ENCODE peak calls at places on chromosome 9, in four cellular contexts. O is K562, I is HCT116, E is SK-N-SH. P is an unnamed sample.

GRCh38 chr9:72292874-72293607 is 72.0 kb downstream of the ZFAND5 start:
- DNase-seq in O (no peak), I (no peak), E (no peak), P (peak)

GRCh38 chr9:119365291-119366027 is 3.8 kb downstream of the BRINP1 start:
- DNase-seq in O (no peak), I (no peak), E (peak), P (peak)

GRCh38 chr9:138008081-138008841 is 130.7 kb downstream of the CACNA1B start:
- DNase-seq in O (no peak), I (no peak), E (no peak), P (no peak)

GRCh38 chr9:126690431-126691051 is 76.8 kb downstream of the LMX1B start:
- DNase-seq in O (peak), I (peak), E (peak), P (peak)

GRCh38 chr9:119868694-119869093 is 499.5 kb upstream of the BRINP1 start:
- DNase-seq in O (no peak), I (no peak), E (peak), P (no peak)

GRCh38 chr9:97895695-97896332 is 26.5 kb downstream of the TRMO start:
- DNase-seq in O (peak), I (peak), E (no peak), P (no peak)

GRCh38 chr9:23826120-23826629 is at the start of gene ELAVL2:
- DNase-seq in O (no peak), I (no peak), E (peak), P (no peak)

GRCh38 chr9:76215066-76215465 is 179.2 kb downstream of the RFK start:
- DNase-seq in O (no peak), I (no peak), E (no peak), P (no peak)

GRCh38 chr9:119289740-119290139 is 79.5 kb downstream of the BRINP1 start:
- DNase-seq in O (peak), I (no peak), E (peak), P (peak)

GRCh38 chr9:69809304-69809863 is 11.2 kb upstream of the CFAP95 start:
- DNase-seq in O (no peak), I (peak), E (peak), P (no peak)

GRCh38 chr9:130315446-130316226 is 50.1 kb downstream of the HMCN2 start:
- DNase-seq in O (no peak), I (no peak), E (no peak), P (no peak)

GRCh38 chr9:107600060-107600573 is 110.5 kb upstream of the KLF4 start:
- DNase-seq in O (no peak), I (no peak), E (no peak), P (no peak)

GRCh38 chr9:131419029-131419614 is 25.2 kb downstream of the PRRC2B start:
- DNase-seq in O (no peak), I (no peak), E (no peak), P (no peak)

GRCh38 chr9:88215181-88216131 is 77.2 kb upstream of the SPATA31C2 start:
- DNase-seq in O (no peak), I (no peak), E (no peak), P (no peak)

GRCh38 chr9:83630938-83631457 is 8.1 kb downstream of the IDNK start:
- DNase-seq in O (no peak), I (no peak), E (peak), P (no peak)

GRCh38 chr9:27539479-27540441 is 10.1 kb upstream of the MOB3B start:
- DNase-seq in O (no peak), I (no peak), E (no peak), P (no peak)

GRCh38 chr9:129401623-129402340 is 219.1 kb downstream of the C9orf50 start:
- DNase-seq in O (peak), I (no peak), E (no peak), P (no peak)

GRCh38 chr9:96061293-96061987 is 185.9 kb downstream of the ERCC6L2 start:
- DNase-seq in O (peak), I (peak), E (peak), P (peak)

GRCh38 chr9:18821794-18822193 is 211.2 kb downstream of the SAXO1 start:
- DNase-seq in O (no peak), I (no peak), E (no peak), P (no peak)

GRCh38 chr9:106403081-106403480 is 459.9 kb upstream of the ZNF462 start:
- DNase-seq in O (no peak), I (no peak), E (no peak), P (no peak)

GRCh38 chr9:17349816-17350215 is 215.0 kb downstream of the CNTLN start:
- DNase-seq in O (no peak), I (no peak), E (no peak), P (no peak)

GRCh38 chr9:90002299-90003045 is 397.7 kb downstream of the GADD45G start:
- DNase-seq in O (no peak), I (no peak), E (peak), P (no peak)

GRCh38 chr9:89444212-89444611 is 53.7 kb downstream of the SEMA4D start:
- DNase-seq in O (no peak), I (no peak), E (no peak), P (no peak)

GRCh38 chr9:124394167-124394566 is 21.1 kb downstream of the PSMB7 start:
- DNase-seq in O (no peak), I (no peak), E (no peak), P (peak)

GRCh38 chr9:70303268-70303667 is 44.5 kb downstream of the SMC5 start:
- DNase-seq in O (no peak), I (no peak), E (no peak), P (no peak)

GRCh38 chr9:73152445-73152844 is 780 bp downstream of the ANXA1 start:
- DNase-seq in O (no peak), I (no peak), E (no peak), P (no peak)

GRCh38 chr9:72203205-72203803 is 54.1 kb downstream of the GDA start:
- DNase-seq in O (peak), I (peak), E (peak), P (peak)

GRCh38 chr9:90991953-90992352 is 190.3 kb downstream of the SYK start:
- DNase-seq in O (no peak), I (no peak), E (no peak), P (no peak)

GRCh38 chr9:20526500-20527319 is 95.6 kb downstream of the MLLT3 start:
- DNase-seq in O (no peak), I (no peak), E (no peak), P (no peak)

GRCh38 chr9:130870491-130871381 is 25.9 kb downstream of the QRFP start:
- DNase-seq in O (no peak), I (no peak), E (no peak), P (no peak)

DNA sequence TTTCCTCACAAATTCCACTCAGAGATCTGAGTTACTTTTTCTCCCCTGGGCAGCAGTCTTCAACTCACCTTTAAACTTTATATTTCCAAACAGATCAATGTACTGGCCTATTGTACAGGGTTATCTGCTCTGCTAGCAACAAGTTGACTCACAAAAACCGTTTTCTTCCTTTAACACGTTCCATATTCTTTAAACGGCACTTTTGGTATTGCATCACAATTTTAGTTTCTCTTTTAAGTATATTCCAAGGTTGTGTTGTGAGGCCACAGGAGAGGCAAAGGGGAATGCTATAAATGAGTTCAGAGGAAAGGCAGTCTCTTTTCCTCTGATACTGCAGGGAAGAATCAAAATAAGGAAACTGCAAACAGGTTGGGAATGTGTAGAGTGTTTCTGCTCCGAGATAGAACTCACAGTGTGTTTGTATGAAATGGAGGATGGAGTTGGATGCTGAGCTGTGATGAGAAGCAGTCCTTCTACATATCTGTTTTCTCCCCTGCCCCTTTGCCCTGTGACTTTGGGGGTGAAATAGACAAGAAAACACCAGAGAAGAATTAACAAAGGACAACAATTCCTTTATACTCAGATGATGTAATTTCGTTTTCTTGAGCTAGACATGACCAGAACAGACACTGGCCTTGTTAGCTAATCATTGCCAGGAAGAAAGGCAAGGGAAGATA is 9.9 kb upstream of the ALDOB start:
- DNase-seq in O (no peak), I (no peak), E (no peak), P (no peak)
- H3K4me3 ChIP-seq in O (no peak), I (no peak), E (no peak), P (no peak)

DNA sequence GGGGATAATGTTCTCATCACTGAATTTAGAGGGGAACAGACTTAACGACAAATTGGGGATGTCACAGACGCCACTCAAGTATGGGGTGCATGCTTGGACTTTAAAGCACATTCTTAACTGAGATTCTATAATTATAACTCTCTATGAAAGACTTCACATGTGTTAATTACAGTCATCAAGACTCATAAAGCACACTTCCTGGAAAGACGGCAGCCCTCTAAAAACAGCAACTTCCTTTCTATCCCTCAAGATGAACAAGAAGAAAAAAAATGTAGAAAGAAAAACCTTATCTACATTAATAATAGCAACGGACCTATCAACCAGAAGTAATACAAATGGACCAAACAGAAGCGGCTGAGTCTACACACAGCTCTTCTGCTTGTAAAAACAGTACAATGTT is 21.2 kb downstream of the GNAQ start:
- DNase-seq in O (no peak), I (no peak), E (no peak), P (no peak)
- TF ChIP-seq REST in O (no peak), I (no peak), E (no peak), P (no peak)

DNA sequence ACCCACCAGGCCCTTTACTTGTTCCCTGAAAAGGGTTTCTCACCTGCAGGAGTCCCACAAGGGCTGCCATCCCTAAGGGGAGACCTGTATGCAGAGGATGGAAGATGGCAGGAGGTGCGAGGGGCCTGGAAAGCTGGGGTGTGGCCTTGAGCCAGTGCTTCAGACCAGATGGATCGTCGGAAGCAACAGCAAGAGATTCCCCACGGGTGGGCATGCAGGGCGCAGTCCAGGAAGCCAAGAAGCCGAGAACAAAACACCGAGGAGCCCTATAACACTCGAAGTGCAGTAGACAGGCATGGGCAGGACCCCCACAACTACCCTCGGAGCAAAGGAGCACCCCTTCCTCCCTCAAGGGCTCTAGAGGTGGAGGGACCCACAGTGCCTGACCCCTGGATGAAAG is 24.7 kb upstream of the FRRS1L start:
- DNase-seq in O (no peak), I (no peak), E (no peak), P (no peak)
- TF ChIP-seq POLR2AphosphoS5 in O (no peak), I (no peak), E (no peak), P (no peak)

DNA sequence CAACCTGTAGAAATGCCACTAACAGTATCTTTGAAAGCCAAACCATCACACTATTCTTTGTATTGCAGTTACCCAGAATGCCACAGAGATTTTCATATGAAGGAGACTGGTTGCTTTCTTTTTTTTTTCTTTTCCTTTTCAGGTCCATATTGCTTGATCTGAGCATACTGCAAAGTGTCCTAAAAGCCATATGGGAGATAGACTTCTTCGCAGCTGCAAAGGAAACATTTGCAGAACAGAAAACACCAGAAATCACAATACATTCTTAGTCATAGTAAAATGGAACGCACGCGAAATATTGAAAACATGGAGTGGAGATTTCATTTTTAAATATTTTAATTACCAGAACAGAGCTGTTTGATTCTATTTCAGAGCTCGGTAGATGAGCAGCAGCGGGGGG is 284.1 kb downstream of the NFIB start:
- DNase-seq in O (no peak), I (no peak), E (no peak), P (no peak)
- H3K4me3 ChIP-seq in O (no peak), I (no peak), E (no peak), P (no peak)

GRCh38 chr9:78005231-78006002 is 26.2 kb downstream of the GNAQ start:
- DNase-seq in O (no peak), I (no peak), E (no peak), P (no peak)

GRCh38 chr9:78006734-78007133 is 24.9 kb downstream of the GNAQ start:
- DNase-seq in O (no peak), I (no peak), E (no peak), P (no peak)

GRCh38 chr9:78003730-78004129 is 27.9 kb downstream of the GNAQ start:
- DNase-seq in O (no peak), I (no peak), E (no peak), P (no peak)

GRCh38 chr9:78001946-78002731 is 29.5 kb downstream of the GNAQ start:
- DNase-seq in O (no peak), I (no peak), E (no peak), P (no peak)

DNA sequence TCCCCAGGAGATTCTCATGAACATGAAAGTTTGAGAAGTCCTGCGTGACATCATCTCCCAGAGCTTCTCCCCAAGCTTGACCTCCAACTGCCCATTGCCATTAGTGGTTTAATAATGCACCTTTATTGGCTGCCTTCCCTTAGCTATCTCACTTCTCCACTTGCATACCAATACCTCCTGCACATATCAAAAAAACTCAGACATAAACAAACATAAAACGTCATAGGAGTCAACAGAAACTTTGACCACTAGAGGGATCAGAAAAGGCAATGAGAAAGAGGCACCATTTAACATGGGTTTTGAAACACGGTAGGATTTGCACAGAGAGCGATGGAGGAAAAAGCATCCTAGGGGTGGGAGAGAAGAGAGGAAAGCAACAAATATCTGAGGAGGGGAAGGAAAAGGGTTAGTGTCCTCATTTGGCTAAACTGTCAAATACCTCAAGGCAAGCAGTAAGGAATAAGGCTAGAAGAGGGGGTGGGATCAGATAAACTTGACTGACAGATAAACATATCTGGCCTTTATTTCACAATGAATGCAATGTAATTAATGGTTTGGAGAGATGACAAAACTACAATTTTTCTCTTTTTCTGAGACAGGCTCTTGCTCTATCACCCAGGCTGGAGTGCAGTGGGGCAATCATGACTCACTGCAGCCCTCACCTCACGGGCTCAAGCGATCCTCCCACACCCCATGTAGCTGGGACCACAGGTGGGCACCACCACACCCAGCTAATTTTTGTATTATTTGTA is 27.0 kb downstream of the GNAQ start:
- DNase-seq in O (peak), I (peak), E (no peak), P (no peak)
- TF ChIP-seq REST in O (no peak), I (no peak), E (no peak), P (no peak)

DNA sequence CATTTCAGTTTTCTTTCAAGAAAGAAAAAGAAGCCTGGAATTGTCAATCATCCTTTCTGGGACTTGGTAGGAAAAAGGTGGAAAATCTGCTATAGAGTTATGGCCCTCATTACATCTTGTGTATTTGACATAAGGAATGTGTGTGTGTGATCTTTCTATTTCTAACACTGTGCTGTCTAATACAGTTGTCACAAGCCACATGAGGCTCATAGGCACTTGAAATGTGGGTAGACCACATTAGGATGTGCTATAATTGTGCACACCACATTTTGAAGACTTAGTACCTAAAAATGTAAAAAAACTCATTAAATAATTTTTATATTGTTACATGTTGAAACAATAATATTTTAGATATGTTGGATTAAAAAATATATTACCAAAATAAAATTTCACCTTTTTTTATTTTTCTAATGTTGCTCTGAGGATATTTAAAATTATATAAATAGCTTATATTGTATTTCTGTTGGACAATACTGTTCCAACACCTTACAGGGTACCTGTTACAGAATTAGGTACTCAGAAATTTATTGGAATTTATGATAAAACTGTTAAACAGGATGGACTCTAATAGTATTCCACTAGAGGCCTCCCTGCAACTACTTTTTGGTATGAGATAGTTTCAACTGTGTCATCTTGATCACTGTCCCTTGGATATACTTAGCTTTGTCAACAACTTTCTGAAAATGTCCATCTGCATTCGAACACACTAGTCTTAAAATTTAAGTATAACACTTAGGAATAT is 18.4 kb downstream of the MSANTD3 start:
- DNase-seq in O (no peak), I (no peak), E (no peak), P (no peak)
- TF ChIP-seq POLR2AphosphoS5 in O (no peak), I (no peak), E (no peak), P (no peak)

DNA sequence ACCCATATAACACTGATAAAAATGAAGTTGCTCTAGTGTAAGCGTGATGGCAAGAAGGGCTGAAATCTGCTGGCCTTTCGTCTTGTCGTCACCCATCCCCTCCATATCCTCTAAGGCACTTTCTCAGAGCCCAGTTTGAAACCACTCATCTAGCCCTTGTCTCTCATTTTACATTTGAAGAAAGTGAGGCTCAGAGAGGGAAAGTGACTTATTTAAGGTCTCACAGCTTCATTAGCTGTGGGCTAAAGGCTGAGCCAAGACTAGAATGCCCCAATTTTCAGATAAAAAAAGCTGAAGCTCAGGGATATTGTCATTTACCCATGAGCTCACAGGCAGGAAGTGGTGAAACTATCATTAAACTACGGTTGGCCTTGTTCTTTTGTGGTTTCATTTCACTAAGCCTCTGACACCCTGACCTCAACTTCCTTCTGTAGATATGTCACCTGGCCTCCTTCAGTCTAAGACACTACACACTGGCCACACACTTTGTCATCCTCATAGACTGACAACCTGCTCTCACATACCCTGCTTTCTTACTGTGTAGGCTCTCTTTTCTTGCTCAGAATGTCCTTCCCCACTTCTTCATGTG is 176.7 kb upstream of the DMAC1 start:
- DNase-seq in O (no peak), I (no peak), E (no peak), P (peak)
- H3K4me3 ChIP-seq in O (no peak), I (no peak), E (no peak), P (no peak)